ENCODE peak calls at places on chromosome 12, in ten cellular contexts. One of them, this sample, is unnamed.

GRCh38 chr12:14431990-14432389 is 66.5 kb downstream of the ATF7IP start:
- DNase-seq in choroid plexus epithelial cell: no peak
- DNase-seq in heart left ventricle: no peak
- DNase-seq in BJ: no peak
- DNase-seq in fibroblast of mammary gland: no peak
- DNase-seq in effector memory CD4-positive, alpha-beta T cell: no peak
- DNase-seq in heart right ventricle: no peak
- DNase-seq in SK-N-MC: no peak
- DNase-seq in coronary artery: no peak
- DNase-seq in CD8-positive, alpha-beta T cell: no peak
- DNase-seq in this sample: no peak

GRCh38 chr12:24815087-24815423 is 133.8 kb downstream of the BCAT1 start:
- DNase-seq in choroid plexus epithelial cell: no peak
- DNase-seq in heart left ventricle: no peak
- DNase-seq in BJ: no peak
- DNase-seq in fibroblast of mammary gland: no peak
- DNase-seq in effector memory CD4-positive, alpha-beta T cell: no peak
- DNase-seq in heart right ventricle: no peak
- DNase-seq in SK-N-MC: no peak
- DNase-seq in coronary artery: no peak
- DNase-seq in CD8-positive, alpha-beta T cell: no peak
- DNase-seq in this sample: no peak

GRCh38 chr12:29782821-29783772 is 645 bp downstream of the TMTC1 start:
- DNase-seq in choroid plexus epithelial cell: peak
- DNase-seq in heart left ventricle: peak
- DNase-seq in BJ: no peak
- DNase-seq in fibroblast of mammary gland: peak
- DNase-seq in effector memory CD4-positive, alpha-beta T cell: no peak
- DNase-seq in heart right ventricle: peak
- DNase-seq in SK-N-MC: no peak
- DNase-seq in coronary artery: peak
- DNase-seq in CD8-positive, alpha-beta T cell: no peak
- DNase-seq in this sample: no peak

GRCh38 chr12:123056053-123056452 is 75.6 kb downstream of the ARL6IP4 start:
- DNase-seq in choroid plexus epithelial cell: peak
- DNase-seq in heart left ventricle: peak
- DNase-seq in BJ: no peak
- DNase-seq in fibroblast of mammary gland: peak
- DNase-seq in effector memory CD4-positive, alpha-beta T cell: no peak
- DNase-seq in heart right ventricle: no peak
- DNase-seq in SK-N-MC: no peak
- DNase-seq in coronary artery: no peak
- DNase-seq in CD8-positive, alpha-beta T cell: no peak
- DNase-seq in this sample: no peak

GRCh38 chr12:89731614-89732013 is 23.0 kb upstream of the ATP2B1 start:
- DNase-seq in choroid plexus epithelial cell: peak
- DNase-seq in heart left ventricle: no peak
- DNase-seq in BJ: no peak
- DNase-seq in fibroblast of mammary gland: peak
- DNase-seq in effector memory CD4-positive, alpha-beta T cell: no peak
- DNase-seq in heart right ventricle: no peak
- DNase-seq in SK-N-MC: no peak
- DNase-seq in coronary artery: no peak
- DNase-seq in CD8-positive, alpha-beta T cell: no peak
- DNase-seq in this sample: no peak

GRCh38 chr12:9149372-9149771 is 33.7 kb upstream of the A2M start:
- DNase-seq in choroid plexus epithelial cell: no peak
- DNase-seq in heart left ventricle: no peak
- DNase-seq in BJ: no peak
- DNase-seq in fibroblast of mammary gland: no peak
- DNase-seq in effector memory CD4-positive, alpha-beta T cell: no peak
- DNase-seq in heart right ventricle: no peak
- DNase-seq in SK-N-MC: no peak
- DNase-seq in coronary artery: no peak
- DNase-seq in CD8-positive, alpha-beta T cell: no peak
- DNase-seq in this sample: no peak

GRCh38 chr12:39723831-39724230 is 104.2 kb upstream of the ABCD2 start:
- DNase-seq in choroid plexus epithelial cell: peak
- DNase-seq in heart left ventricle: no peak
- DNase-seq in BJ: no peak
- DNase-seq in fibroblast of mammary gland: peak
- DNase-seq in effector memory CD4-positive, alpha-beta T cell: no peak
- DNase-seq in heart right ventricle: no peak
- DNase-seq in SK-N-MC: no peak
- DNase-seq in coronary artery: no peak
- DNase-seq in CD8-positive, alpha-beta T cell: no peak
- DNase-seq in this sample: no peak

GRCh38 chr12:19397534-19397933 is 41.8 kb upstream of the AEBP2 start:
- DNase-seq in choroid plexus epithelial cell: no peak
- DNase-seq in heart left ventricle: no peak
- DNase-seq in BJ: no peak
- DNase-seq in fibroblast of mammary gland: no peak
- DNase-seq in effector memory CD4-positive, alpha-beta T cell: no peak
- DNase-seq in heart right ventricle: no peak
- DNase-seq in SK-N-MC: no peak
- DNase-seq in coronary artery: no peak
- DNase-seq in CD8-positive, alpha-beta T cell: no peak
- DNase-seq in this sample: no peak

GRCh38 chr12:83261998-83262397 is 575.3 kb downstream of the TMTC2 start:
- DNase-seq in choroid plexus epithelial cell: no peak
- DNase-seq in heart left ventricle: no peak
- DNase-seq in BJ: no peak
- DNase-seq in fibroblast of mammary gland: no peak
- DNase-seq in effector memory CD4-positive, alpha-beta T cell: no peak
- DNase-seq in heart right ventricle: no peak
- DNase-seq in SK-N-MC: no peak
- DNase-seq in coronary artery: no peak
- DNase-seq in CD8-positive, alpha-beta T cell: no peak
- DNase-seq in this sample: no peak

GRCh38 chr12:4775936-4776335 is 55.7 kb downstream of the GALNT8 start:
- DNase-seq in choroid plexus epithelial cell: no peak
- DNase-seq in heart left ventricle: no peak
- DNase-seq in BJ: no peak
- DNase-seq in fibroblast of mammary gland: no peak
- DNase-seq in effector memory CD4-positive, alpha-beta T cell: no peak
- DNase-seq in heart right ventricle: no peak
- DNase-seq in SK-N-MC: no peak
- DNase-seq in coronary artery: no peak
- DNase-seq in CD8-positive, alpha-beta T cell: no peak
- DNase-seq in this sample: no peak
- H3K4me3 ChIP-seq in choroid plexus epithelial cell: no peak
- H3K4me3 ChIP-seq in heart left ventricle: no peak
- H3K4me3 ChIP-seq in BJ: no peak
- H3K4me3 ChIP-seq in fibroblast of mammary gland: no peak
- H3K4me3 ChIP-seq in effector memory CD4-positive, alpha-beta T cell: no peak
- H3K4me3 ChIP-seq in heart right ventricle: no peak
- H3K4me3 ChIP-seq in SK-N-MC: no peak
- H3K4me3 ChIP-seq in coronary artery: no peak
- H3K4me3 ChIP-seq in CD8-positive, alpha-beta T cell: no peak
- H3K4me3 ChIP-seq in this sample: no peak

DNA sequence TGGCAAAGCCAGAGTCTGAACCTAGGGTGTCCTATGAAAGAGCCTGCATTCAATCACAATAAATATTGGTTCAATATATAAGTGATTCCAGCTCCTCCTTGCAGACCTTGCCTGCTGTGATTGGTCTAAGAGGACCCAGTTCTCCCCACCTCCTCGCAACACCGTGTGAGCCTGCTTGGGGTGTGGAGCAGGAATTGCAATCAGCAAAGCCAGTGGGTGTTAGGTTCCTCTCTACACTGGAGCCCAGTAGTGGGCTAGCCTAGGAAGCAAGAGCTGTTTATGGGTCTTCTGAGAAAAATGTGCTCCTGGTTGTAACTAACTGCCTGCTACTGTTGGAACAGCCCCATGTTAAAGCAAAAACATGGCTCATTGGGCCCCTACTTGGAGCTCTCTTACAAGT is 3.5 kb upstream of the SELPLG start:
- DNase-seq in choroid plexus epithelial cell: no peak
- DNase-seq in heart left ventricle: no peak
- DNase-seq in BJ: no peak
- DNase-seq in fibroblast of mammary gland: no peak
- DNase-seq in effector memory CD4-positive, alpha-beta T cell: no peak
- DNase-seq in heart right ventricle: no peak
- DNase-seq in SK-N-MC: no peak
- DNase-seq in coronary artery: peak
- DNase-seq in CD8-positive, alpha-beta T cell: no peak
- DNase-seq in this sample: no peak
- H3K4me3 ChIP-seq in choroid plexus epithelial cell: no peak
- H3K4me3 ChIP-seq in heart left ventricle: no peak
- H3K4me3 ChIP-seq in BJ: no peak
- H3K4me3 ChIP-seq in fibroblast of mammary gland: no peak
- H3K4me3 ChIP-seq in effector memory CD4-positive, alpha-beta T cell: no peak
- H3K4me3 ChIP-seq in heart right ventricle: no peak
- H3K4me3 ChIP-seq in SK-N-MC: no peak
- H3K4me3 ChIP-seq in coronary artery: no peak
- H3K4me3 ChIP-seq in CD8-positive, alpha-beta T cell: no peak
- H3K4me3 ChIP-seq in this sample: peak

GRCh38 chr12:5434647-5434968 is 2.7 kb downstream of the NTF3 start:
- DNase-seq in choroid plexus epithelial cell: no peak
- DNase-seq in heart left ventricle: no peak
- DNase-seq in BJ: no peak
- DNase-seq in fibroblast of mammary gland: no peak
- DNase-seq in effector memory CD4-positive, alpha-beta T cell: no peak
- DNase-seq in heart right ventricle: no peak
- DNase-seq in SK-N-MC: no peak
- DNase-seq in coronary artery: no peak
- DNase-seq in CD8-positive, alpha-beta T cell: no peak
- DNase-seq in this sample: no peak
- H3K4me3 ChIP-seq in choroid plexus epithelial cell: no peak
- H3K4me3 ChIP-seq in heart left ventricle: no peak
- H3K4me3 ChIP-seq in BJ: no peak
- H3K4me3 ChIP-seq in fibroblast of mammary gland: no peak
- H3K4me3 ChIP-seq in effector memory CD4-positive, alpha-beta T cell: no peak
- H3K4me3 ChIP-seq in heart right ventricle: no peak
- H3K4me3 ChIP-seq in SK-N-MC: no peak
- H3K4me3 ChIP-seq in coronary artery: peak
- H3K4me3 ChIP-seq in CD8-positive, alpha-beta T cell: no peak
- H3K4me3 ChIP-seq in this sample: no peak

GRCh38 chr12:98440165-98440581 is 75.2 kb upstream of the TMPO start:
- DNase-seq in choroid plexus epithelial cell: peak
- DNase-seq in heart left ventricle: no peak
- DNase-seq in BJ: peak
- DNase-seq in fibroblast of mammary gland: peak
- DNase-seq in effector memory CD4-positive, alpha-beta T cell: no peak
- DNase-seq in heart right ventricle: peak
- DNase-seq in SK-N-MC: peak
- DNase-seq in coronary artery: peak
- DNase-seq in CD8-positive, alpha-beta T cell: no peak
- DNase-seq in this sample: peak

GRCh38 chr12:98438826-98439225 is 76.6 kb upstream of the TMPO start:
- DNase-seq in choroid plexus epithelial cell: no peak
- DNase-seq in heart left ventricle: no peak
- DNase-seq in BJ: no peak
- DNase-seq in fibroblast of mammary gland: no peak
- DNase-seq in effector memory CD4-positive, alpha-beta T cell: no peak
- DNase-seq in heart right ventricle: no peak
- DNase-seq in SK-N-MC: no peak
- DNase-seq in coronary artery: no peak
- DNase-seq in CD8-positive, alpha-beta T cell: no peak
- DNase-seq in this sample: no peak

GRCh38 chr12:98439471-98440164 is 75.8 kb upstream of the TMPO start:
- DNase-seq in choroid plexus epithelial cell: peak
- DNase-seq in heart left ventricle: no peak
- DNase-seq in BJ: no peak
- DNase-seq in fibroblast of mammary gland: peak
- DNase-seq in effector memory CD4-positive, alpha-beta T cell: no peak
- DNase-seq in heart right ventricle: no peak
- DNase-seq in SK-N-MC: peak
- DNase-seq in coronary artery: no peak
- DNase-seq in CD8-positive, alpha-beta T cell: no peak
- DNase-seq in this sample: no peak
- H3K4me3 ChIP-seq in choroid plexus epithelial cell: no peak
- H3K4me3 ChIP-seq in heart left ventricle: no peak
- H3K4me3 ChIP-seq in BJ: no peak
- H3K4me3 ChIP-seq in fibroblast of mammary gland: no peak
- H3K4me3 ChIP-seq in effector memory CD4-positive, alpha-beta T cell: no peak
- H3K4me3 ChIP-seq in heart right ventricle: no peak
- H3K4me3 ChIP-seq in SK-N-MC: peak
- H3K4me3 ChIP-seq in coronary artery: peak
- H3K4me3 ChIP-seq in CD8-positive, alpha-beta T cell: no peak
- H3K4me3 ChIP-seq in this sample: no peak